ENCODE peak calls at places on chromosomes 6 and 20, in five cellular contexts. U is pancreas, F is ovary, R is upper lobe of right lung, Z is heart left ventricle. B is an unnamed sample. For H3K27me3, the result is how much of the 10 kb centered on the place peaks cover.

GRCh38 chr6:137297887-137298286 is 78.7 kb upstream of the IFNGR1 start:
- DNase-seq in F (no peak), R (no peak), U (no peak), Z (no peak), B (no peak)

GRCh38 chr6:210104-210456 is 82.2 kb upstream of the DUSP22 start:
- DNase-seq in F (no peak), U (no peak), R (no peak), Z (no peak), B (no peak)

GRCh38 chr6:162123797-162124196 is 603.8 kb downstream of the PRKN start:
- DNase-seq in F (no peak), R (no peak), U (no peak), Z (no peak), B (no peak)

GRCh38 chr6:113936093-113936934 is 34.6 kb downstream of the HDAC2 start:
- DNase-seq in R (no peak), U (no peak), Z (no peak), F (no peak), B (no peak)

GRCh38 chr6:139029470-139030210 is 1.1 kb downstream of the ABRACL start:
- DNase-seq in U (peak), R (peak), Z (peak), F (peak), B (no peak)

GRCh38 chr20:54633903-54634302 is 158.5 kb downstream of the DOK5 start:
- DNase-seq in F (no peak), Z (no peak), U (no peak), R (no peak), B (no peak)

GRCh38 chr6:150567823-150568383 is 31.8 kb upstream of the PLEKHG1 start:
- DNase-seq in R (no peak), U (no peak), Z (no peak), F (no peak), B (no peak)

GRCh38 chr6:162211022-162211421 is 516.5 kb downstream of the PRKN start:
- DNase-seq in Z (no peak), F (no peak), R (no peak), U (no peak), B (no peak)

GRCh38 chr6:61586934-61587537 is 699.0 kb downstream of the KHDRBS2 start:
- DNase-seq in U (no peak), Z (no peak), F (no peak), R (no peak), B (no peak)

GRCh38 chr6:132354517-132355167 is 46.6 kb downstream of the MOXD1 start:
- DNase-seq in U (no peak), Z (no peak), F (peak), R (no peak), B (peak)

GRCh38 chr6:54138795-54139194 is 27.6 kb downstream of the MLIP start:
- DNase-seq in U (no peak), F (no peak), R (no peak), Z (no peak), B (no peak)

GRCh38 chr6:161740486-161740885 is 466.6 kb upstream of the AGPAT4 start:
- DNase-seq in U (no peak), F (no peak), R (no peak), Z (no peak), B (no peak)

GRCh38 chr20:58486207-58486606 is 29.0 kb downstream of the APCDD1L start:
- DNase-seq in R (no peak), U (no peak), Z (no peak), F (no peak), B (no peak)

GRCh38 chr20:38007526-38007925 is 25.7 kb downstream of the TTI1 start:
- DNase-seq in U (no peak), F (no peak), Z (no peak), R (no peak), B (no peak)

GRCh38 chr6:162882817-162883481 is 155.2 kb downstream of the PACRG start:
- DNase-seq in Z (no peak), U (no peak), R (no peak), F (no peak), B (no peak)

GRCh38 chr20:35395728-35396127 is 16.0 kb downstream of the UQCC1 start:
- DNase-seq in U (peak), R (no peak), Z (no peak), F (no peak), B (no peak)

GRCh38 chr20:53080969-53081871 is 109.1 kb downstream of the TSHZ2 start:
- DNase-seq in Z (no peak), R (no peak), U (peak), F (peak), B (no peak)

GRCh38 chr20:54611701-54612487 is 136.5 kb downstream of the DOK5 start:
- DNase-seq in Z (no peak), R (no peak), U (no peak), F (no peak), B (no peak)

GRCh38 chr6:85674604-85675003 is 31.9 kb upstream of the SYNCRIP start:
- DNase-seq in F (no peak), Z (no peak), R (no peak), U (no peak), B (no peak)

GRCh38 chr6:67736816-67737215 is 898.3 kb upstream of the ADGRB3 start:
- DNase-seq in U (no peak), Z (no peak), F (no peak), R (no peak), B (no peak)

GRCh38 chr20:41137412-41138216 is at the start of gene PLCG1:
- DNase-seq in U (peak), R (peak), F (peak), Z (peak), B (peak)

GRCh38 chr6:68635706-68636513 is 828 bp downstream of the ADGRB3 start:
- DNase-seq in F (peak), R (peak), Z (peak), U (no peak), B (no peak)

GRCh38 chr6:13666194-13667105 is 45.2 kb downstream of the RANBP9 start:
- DNase-seq in Z (no peak), R (no peak), F (no peak), U (no peak), B (no peak)

GRCh38 chr6:35716798-35717197 is 20.0 kb upstream of the ARMC12 start:
- DNase-seq in F (no peak), U (no peak), R (peak), Z (no peak), B (no peak)

GRCh38 chr6:154895841-154896240 is 99.3 kb upstream of the TIAM2 start:
- DNase-seq in R (no peak), Z (no peak), F (no peak), U (no peak), B (no peak)

GRCh38 chr6:81753709-81754678 is 1.5 kb upstream of the TENT5A start:
- DNase-seq in U (peak), Z (peak), R (peak), F (peak), B (peak)

GRCh38 chr20:2695206-2695983 is 2.8 kb downstream of the EBF4 start:
- DNase-seq in F (no peak), Z (no peak), R (no peak), U (no peak), B (no peak)

GRCh38 chr20:51661609-51662178 is 106.5 kb downstream of the ATP9A start:
- DNase-seq in F (no peak), R (no peak), Z (no peak), U (no peak), B (peak)

GRCh38 chr6:100899202-100899601 is 18.1 kb upstream of the ASCC3 start:
- DNase-seq in R (no peak), F (no peak), U (no peak), Z (no peak), B (no peak)

GRCh38 chr6:3297909-3298308 is 39.2 kb downstream of the PSMG4 start:
- DNase-seq in F (no peak), Z (no peak), U (no peak), R (peak), B (no peak)

GRCh38 chr6:147046131-147046530 is 158.1 kb upstream of the STXBP5 start:
- DNase-seq in Z (no peak), R (no peak), U (no peak), F (no peak), B (no peak)

GRCh38 chr20:46963196-46963529 is 68.5 kb downstream of the EYA2 start:
- DNase-seq in R (no peak), F (no peak), Z (no peak), U (no peak), B (no peak)
- H3K27me3 ChIP-seq in R (under half), F (under half), Z (under half), U (under half), B (under half)

DNA sequence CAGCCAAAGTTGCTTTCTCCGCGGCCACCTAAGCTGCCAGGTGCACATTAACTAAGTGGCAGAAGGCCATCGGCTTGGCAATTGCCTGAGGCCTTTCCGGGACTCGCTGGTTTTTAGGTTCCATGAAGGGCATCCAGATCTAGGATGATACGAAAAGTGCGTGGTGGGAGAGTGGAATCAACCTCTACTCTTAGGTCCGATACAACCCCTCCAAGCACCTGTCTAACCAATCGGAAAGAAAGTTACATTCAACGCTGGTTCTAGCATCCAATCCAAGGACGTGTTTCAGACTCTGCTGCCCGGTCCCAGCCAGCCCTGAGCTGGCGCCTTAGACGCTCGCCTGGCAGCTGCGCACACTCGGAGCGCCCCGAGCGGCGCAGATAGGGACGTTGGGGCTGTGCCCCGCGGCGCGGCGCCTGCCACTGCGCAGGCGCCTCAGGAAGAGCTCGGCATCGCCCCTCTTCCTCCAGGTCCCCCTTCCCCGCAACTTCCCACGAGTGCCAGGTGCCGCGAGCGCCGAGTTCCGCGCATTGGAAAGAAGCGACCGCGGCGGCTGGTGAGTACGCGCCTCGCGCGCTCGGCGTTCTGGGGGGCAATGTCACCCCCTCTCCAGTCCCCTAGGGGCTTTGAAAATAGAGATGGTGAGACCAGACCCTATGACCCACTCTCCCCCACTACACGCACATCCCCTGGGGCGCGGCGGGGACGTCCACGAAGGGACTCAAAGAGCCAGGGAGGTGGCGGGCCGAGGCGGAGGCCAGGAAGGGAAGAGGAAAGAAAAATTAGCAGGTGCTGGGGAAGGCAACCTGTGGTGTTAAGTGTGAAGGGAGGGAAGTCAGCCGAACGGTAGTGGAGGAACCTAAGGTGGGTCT is at the start of gene ENPP4:
- DNase-seq in U (peak), F (peak), Z (peak), R (peak), B (peak)
- TF ChIP-seq CTCF in U (no peak), F (no peak), Z (no peak), R (peak), B (no peak)

DNA sequence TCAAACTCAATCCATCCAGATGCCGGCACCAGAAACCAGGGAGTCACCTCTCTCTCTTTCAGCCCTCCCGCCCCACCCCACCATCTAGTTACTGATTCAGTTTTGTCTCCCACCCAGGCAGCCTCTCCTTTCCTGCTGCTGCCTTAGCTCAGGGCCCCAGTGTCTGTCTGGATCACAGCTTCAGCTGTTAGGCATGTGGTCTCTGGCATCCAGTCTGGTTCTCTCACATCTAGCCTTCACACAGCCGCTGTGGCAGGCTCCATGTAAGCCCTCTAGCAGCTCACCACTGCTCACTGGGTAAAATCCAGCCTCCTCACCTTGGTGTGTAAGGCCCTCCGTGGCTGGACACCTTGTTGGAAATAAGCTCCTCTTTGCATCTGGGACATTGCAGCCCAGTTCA is 21.3 kb downstream of the AARS2 start:
- DNase-seq in Z (no peak), R (no peak), F (no peak), U (no peak), B (no peak)
- H3K27me3 ChIP-seq in Z (half or more), R (half or more), F (under half), U (under half), B (under half)

GRCh38 chr6:70310063-70310694 is 7.3 kb upstream of the COL9A1 start:
- DNase-seq in Z (no peak), F (no peak), R (no peak), U (no peak), B (no peak)
- TF ChIP-seq CTCF in Z (peak), F (no peak), R (peak), U (peak), B (peak)

GRCh38 chr20:4601630-4602296 is 119.9 kb upstream of the PRND start:
- DNase-seq in F (no peak), Z (peak), R (no peak), U (peak), B (no peak)
- H3K27me3 ChIP-seq in F (under half), Z (under half), R (under half), U (under half), B (under half)

GRCh38 chr6:33949877-33950831 is 146.4 kb upstream of the MLN start:
- DNase-seq in Z (no peak), U (no peak), F (no peak), R (no peak), B (no peak)
- TF ChIP-seq CTCF in Z (no peak), U (no peak), F (no peak), R (no peak), B (no peak)

B was measured in CD8-positive, alpha-beta T cell.